ENCODE peak calls at places on chromosomes 4 and X, in ten cellular contexts. One of them, this sample, is unnamed.

GRCh38 chrX:22165732-22166457 is 106.8 kb upstream of the CBLL2 start:
- DNase-seq in CD8-positive, alpha-beta memory T cell: no peak
- DNase-seq in lower lobe of right lung: no peak
- DNase-seq in neuronal stem cell: no peak
- DNase-seq in colonic mucosa: no peak
- DNase-seq in PC-9: no peak
- DNase-seq in GM23248: peak; percentile 28
- DNase-seq in thyroid gland: no peak
- DNase-seq in tibial nerve: no peak
- DNase-seq in transverse colon: no peak
- DNase-seq in this sample: no peak

GRCh38 chrX:50691820-50692219 is 122.2 kb downstream of the SHROOM4 start:
- DNase-seq in CD8-positive, alpha-beta memory T cell: peak; percentile 19
- DNase-seq in lower lobe of right lung: no peak
- DNase-seq in neuronal stem cell: no peak
- DNase-seq in colonic mucosa: peak; percentile 21
- DNase-seq in PC-9: no peak
- DNase-seq in GM23248: peak; percentile 61
- DNase-seq in thyroid gland: no peak
- DNase-seq in tibial nerve: no peak
- DNase-seq in transverse colon: no peak
- DNase-seq in this sample: peak; percentile 28

GRCh38 chr4:74112399-74113090 is 13.6 kb upstream of the CXCL2 start:
- DNase-seq in CD8-positive, alpha-beta memory T cell: no peak
- DNase-seq in lower lobe of right lung: no peak
- DNase-seq in neuronal stem cell: no peak
- DNase-seq in colonic mucosa: no peak
- DNase-seq in PC-9: no peak
- DNase-seq in GM23248: peak; percentile 61
- DNase-seq in thyroid gland: peak; percentile 47
- DNase-seq in tibial nerve: no peak
- DNase-seq in transverse colon: no peak
- DNase-seq in this sample: no peak

GRCh38 chr4:100299441-100299840 is 109.2 kb upstream of the DDIT4L start:
- DNase-seq in CD8-positive, alpha-beta memory T cell: no peak
- DNase-seq in lower lobe of right lung: no peak
- DNase-seq in neuronal stem cell: no peak
- DNase-seq in colonic mucosa: no peak
- DNase-seq in PC-9: no peak
- DNase-seq in GM23248: peak; percentile 48
- DNase-seq in thyroid gland: no peak
- DNase-seq in tibial nerve: no peak
- DNase-seq in transverse colon: no peak
- DNase-seq in this sample: no peak

GRCh38 chr4:37864786-37865185 is 26.1 kb upstream of the TBC1D1 start:
- DNase-seq in CD8-positive, alpha-beta memory T cell: no peak
- DNase-seq in lower lobe of right lung: no peak
- DNase-seq in neuronal stem cell: no peak
- DNase-seq in colonic mucosa: no peak
- DNase-seq in PC-9: no peak
- DNase-seq in GM23248: no peak
- DNase-seq in thyroid gland: no peak
- DNase-seq in tibial nerve: no peak
- DNase-seq in transverse colon: no peak
- DNase-seq in this sample: no peak

GRCh38 chr4:135508006-135508714 is 1306.6 kb upstream of the PABPC4L start:
- DNase-seq in CD8-positive, alpha-beta memory T cell: no peak
- DNase-seq in lower lobe of right lung: no peak
- DNase-seq in neuronal stem cell: no peak
- DNase-seq in colonic mucosa: no peak
- DNase-seq in PC-9: peak; percentile 1
- DNase-seq in GM23248: peak; percentile 2
- DNase-seq in thyroid gland: no peak
- DNase-seq in tibial nerve: no peak
- DNase-seq in transverse colon: no peak
- DNase-seq in this sample: no peak

GRCh38 chr4:140346136-140346535 is 27.3 kb upstream of the SCOC start:
- DNase-seq in CD8-positive, alpha-beta memory T cell: no peak
- DNase-seq in lower lobe of right lung: no peak
- DNase-seq in neuronal stem cell: no peak
- DNase-seq in colonic mucosa: no peak
- DNase-seq in PC-9: no peak
- DNase-seq in GM23248: no peak
- DNase-seq in thyroid gland: no peak
- DNase-seq in tibial nerve: no peak
- DNase-seq in transverse colon: no peak
- DNase-seq in this sample: no peak

GRCh38 chrX:45801554-45801953 is 600.9 kb upstream of the DIPK2B start:
- DNase-seq in CD8-positive, alpha-beta memory T cell: peak; percentile 20
- DNase-seq in lower lobe of right lung: no peak
- DNase-seq in neuronal stem cell: no peak
- DNase-seq in colonic mucosa: no peak
- DNase-seq in PC-9: no peak
- DNase-seq in GM23248: peak; percentile 57
- DNase-seq in thyroid gland: no peak
- DNase-seq in tibial nerve: no peak
- DNase-seq in transverse colon: no peak
- DNase-seq in this sample: no peak

GRCh38 chr4:152304220-152304619 is 231.7 kb downstream of the FBXW7 start:
- DNase-seq in CD8-positive, alpha-beta memory T cell: no peak
- DNase-seq in lower lobe of right lung: no peak
- DNase-seq in neuronal stem cell: no peak
- DNase-seq in colonic mucosa: no peak
- DNase-seq in PC-9: peak; percentile 3
- DNase-seq in GM23248: peak; percentile 57
- DNase-seq in thyroid gland: no peak
- DNase-seq in tibial nerve: no peak
- DNase-seq in transverse colon: no peak
- DNase-seq in this sample: no peak

GRCh38 chr4:1096841-1097240 is 16.5 kb downstream of the RNF212 start:
- DNase-seq in CD8-positive, alpha-beta memory T cell: no peak
- DNase-seq in lower lobe of right lung: no peak
- DNase-seq in neuronal stem cell: no peak
- DNase-seq in colonic mucosa: peak; percentile 5
- DNase-seq in PC-9: no peak
- DNase-seq in GM23248: no peak
- DNase-seq in thyroid gland: no peak
- DNase-seq in tibial nerve: no peak
- DNase-seq in transverse colon: no peak
- DNase-seq in this sample: no peak

GRCh38 chr4:92303621-92304027 is at the start of gene GRID2:
- DNase-seq in CD8-positive, alpha-beta memory T cell: no peak
- DNase-seq in lower lobe of right lung: no peak
- DNase-seq in neuronal stem cell: peak; percentile 38
- DNase-seq in colonic mucosa: no peak
- DNase-seq in PC-9: peak; percentile 6
- DNase-seq in GM23248: peak; percentile 6
- DNase-seq in thyroid gland: peak; percentile 9
- DNase-seq in tibial nerve: no peak
- DNase-seq in transverse colon: no peak
- DNase-seq in this sample: peak; percentile 78

GRCh38 chrX:72461766-72462165 is 110.9 kb downstream of the HDAC8 start:
- DNase-seq in CD8-positive, alpha-beta memory T cell: no peak
- DNase-seq in lower lobe of right lung: no peak
- DNase-seq in neuronal stem cell: no peak
- DNase-seq in colonic mucosa: no peak
- DNase-seq in PC-9: no peak
- DNase-seq in GM23248: no peak
- DNase-seq in thyroid gland: peak; percentile 7
- DNase-seq in tibial nerve: peak; percentile 13
- DNase-seq in transverse colon: no peak
- DNase-seq in this sample: no peak

GRCh38 chrX:117376460-117376859 is 740.1 kb downstream of the KLHL13 start:
- DNase-seq in CD8-positive, alpha-beta memory T cell: no peak
- DNase-seq in lower lobe of right lung: no peak
- DNase-seq in neuronal stem cell: no peak
- DNase-seq in colonic mucosa: no peak
- DNase-seq in PC-9: no peak
- DNase-seq in GM23248: no peak
- DNase-seq in thyroid gland: no peak
- DNase-seq in tibial nerve: no peak
- DNase-seq in transverse colon: no peak
- DNase-seq in this sample: no peak

GRCh38 chr4:60744767-60745166 is 455.4 kb upstream of the ADGRL3 start:
- DNase-seq in CD8-positive, alpha-beta memory T cell: no peak
- DNase-seq in lower lobe of right lung: no peak
- DNase-seq in neuronal stem cell: no peak
- DNase-seq in colonic mucosa: no peak
- DNase-seq in PC-9: no peak
- DNase-seq in GM23248: no peak
- DNase-seq in thyroid gland: no peak
- DNase-seq in tibial nerve: no peak
- DNase-seq in transverse colon: no peak
- DNase-seq in this sample: peak; percentile 5

GRCh38 chr4:119337010-119337409 is 15.1 kb upstream of the FABP2 start:
- DNase-seq in CD8-positive, alpha-beta memory T cell: no peak
- DNase-seq in lower lobe of right lung: no peak
- DNase-seq in neuronal stem cell: no peak
- DNase-seq in colonic mucosa: no peak
- DNase-seq in PC-9: no peak
- DNase-seq in GM23248: no peak
- DNase-seq in thyroid gland: no peak
- DNase-seq in tibial nerve: no peak
- DNase-seq in transverse colon: no peak
- DNase-seq in this sample: no peak
- H3K4me3 ChIP-seq in CD8-positive, alpha-beta memory T cell: no peak overlapping the region
- H3K4me3 ChIP-seq in lower lobe of right lung: no peak overlapping the region
- H3K4me3 ChIP-seq in neuronal stem cell: no peak overlapping the region
- H3K4me3 ChIP-seq in colonic mucosa: no peak overlapping the region
- H3K4me3 ChIP-seq in PC-9: no peak overlapping the region
- H3K4me3 ChIP-seq in GM23248: no peak overlapping the region
- H3K4me3 ChIP-seq in thyroid gland: no peak overlapping the region
- H3K4me3 ChIP-seq in tibial nerve: no peak overlapping the region
- H3K4me3 ChIP-seq in transverse colon: no peak overlapping the region
- H3K4me3 ChIP-seq in this sample: no peak overlapping the region

GRCh38 chrX:23637187-23637586 is 30.1 kb upstream of the PRDX4 start:
- DNase-seq in CD8-positive, alpha-beta memory T cell: no peak
- DNase-seq in lower lobe of right lung: no peak
- DNase-seq in neuronal stem cell: no peak
- DNase-seq in colonic mucosa: no peak
- DNase-seq in PC-9: no peak
- DNase-seq in GM23248: no peak
- DNase-seq in thyroid gland: no peak
- DNase-seq in tibial nerve: no peak
- DNase-seq in transverse colon: no peak
- DNase-seq in this sample: no peak
- H3K27me3 ChIP-seq in CD8-positive, alpha-beta memory T cell: no peaks in the 10 kb centered on the region
- H3K27me3 ChIP-seq in lower lobe of right lung: no peaks in the 10 kb centered on the region
- H3K27me3 ChIP-seq in neuronal stem cell: no peaks in the 10 kb centered on the region
- H3K27me3 ChIP-seq in colonic mucosa: no peaks in the 10 kb centered on the region
- H3K27me3 ChIP-seq in PC-9: no peaks in the 10 kb centered on the region
- H3K27me3 ChIP-seq in GM23248: no peaks in the 10 kb centered on the region
- H3K27me3 ChIP-seq in thyroid gland: no peaks in the 10 kb centered on the region
- H3K27me3 ChIP-seq in tibial nerve: no peaks in the 10 kb centered on the region
- H3K27me3 ChIP-seq in transverse colon: no peaks in the 10 kb centered on the region
- H3K27me3 ChIP-seq in this sample: no peaks in the 10 kb centered on the region

GRCh38 chr4:168868044-168868855 is 141.8 kb downstream of the CBR4 start:
- DNase-seq in CD8-positive, alpha-beta memory T cell: no peak
- DNase-seq in lower lobe of right lung: no peak
- DNase-seq in neuronal stem cell: no peak
- DNase-seq in colonic mucosa: no peak
- DNase-seq in PC-9: no peak
- DNase-seq in GM23248: peak; percentile 86
- DNase-seq in thyroid gland: no peak
- DNase-seq in tibial nerve: no peak
- DNase-seq in transverse colon: no peak
- DNase-seq in this sample: no peak

GRCh38 chr4:168866635-168867034 is 143.4 kb downstream of the CBR4 start:
- DNase-seq in CD8-positive, alpha-beta memory T cell: no peak
- DNase-seq in lower lobe of right lung: no peak
- DNase-seq in neuronal stem cell: no peak
- DNase-seq in colonic mucosa: no peak
- DNase-seq in PC-9: no peak
- DNase-seq in GM23248: no peak
- DNase-seq in thyroid gland: no peak
- DNase-seq in tibial nerve: no peak
- DNase-seq in transverse colon: no peak
- DNase-seq in this sample: no peak

GRCh38 chr4:168871686-168872085 is 138.4 kb downstream of the CBR4 start:
- DNase-seq in CD8-positive, alpha-beta memory T cell: no peak
- DNase-seq in lower lobe of right lung: no peak
- DNase-seq in neuronal stem cell: no peak
- DNase-seq in colonic mucosa: no peak
- DNase-seq in PC-9: no peak
- DNase-seq in GM23248: peak; percentile 41
- DNase-seq in thyroid gland: no peak
- DNase-seq in tibial nerve: no peak
- DNase-seq in transverse colon: no peak
- DNase-seq in this sample: no peak

GRCh38 chr4:168867128-168867527 is 142.9 kb downstream of the CBR4 start:
- DNase-seq in CD8-positive, alpha-beta memory T cell: no peak
- DNase-seq in lower lobe of right lung: no peak
- DNase-seq in neuronal stem cell: no peak
- DNase-seq in colonic mucosa: no peak
- DNase-seq in PC-9: no peak
- DNase-seq in GM23248: peak; percentile 36
- DNase-seq in thyroid gland: no peak
- DNase-seq in tibial nerve: no peak
- DNase-seq in transverse colon: no peak
- DNase-seq in this sample: no peak

DNA sequence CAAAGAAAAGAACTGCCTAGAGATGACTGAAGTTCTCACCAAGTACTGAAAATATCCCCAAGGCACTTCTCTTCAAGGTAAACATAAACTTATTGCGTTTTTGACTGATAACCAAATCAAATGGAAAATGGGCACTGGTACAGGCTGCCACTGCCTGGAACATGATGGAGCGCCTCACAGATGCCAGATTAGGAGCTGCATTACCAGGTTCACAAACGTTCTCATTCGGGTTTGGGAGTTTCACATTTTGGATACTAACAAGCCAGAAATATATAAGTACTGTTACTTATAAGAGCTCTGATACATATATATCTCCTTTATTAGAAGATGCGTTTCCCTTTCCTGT is 141.2 kb downstream of the CBR4 start:
- DNase-seq in CD8-positive, alpha-beta memory T cell: no peak
- DNase-seq in lower lobe of right lung: no peak
- DNase-seq in neuronal stem cell: no peak
- DNase-seq in colonic mucosa: no peak
- DNase-seq in PC-9: no peak
- DNase-seq in GM23248: no peak
- DNase-seq in thyroid gland: no peak
- DNase-seq in tibial nerve: no peak
- DNase-seq in transverse colon: no peak
- DNase-seq in this sample: no peak
- H3K36me3 ChIP-seq in CD8-positive, alpha-beta memory T cell: no peaks in the 10 kb centered on the region
- H3K36me3 ChIP-seq in lower lobe of right lung: no peaks in the 10 kb centered on the region
- H3K36me3 ChIP-seq in neuronal stem cell: peaks cover 38% of the 10 kb centered on the region
- H3K36me3 ChIP-seq in colonic mucosa: no peaks in the 10 kb centered on the region
- H3K36me3 ChIP-seq in PC-9: no peaks in the 10 kb centered on the region
- H3K36me3 ChIP-seq in GM23248: no peaks in the 10 kb centered on the region
- H3K36me3 ChIP-seq in thyroid gland: no peaks in the 10 kb centered on the region
- H3K36me3 ChIP-seq in tibial nerve: no peaks in the 10 kb centered on the region
- H3K36me3 ChIP-seq in transverse colon: no peaks in the 10 kb centered on the region
- H3K36me3 ChIP-seq in this sample: no peaks in the 10 kb centered on the region

DNA sequence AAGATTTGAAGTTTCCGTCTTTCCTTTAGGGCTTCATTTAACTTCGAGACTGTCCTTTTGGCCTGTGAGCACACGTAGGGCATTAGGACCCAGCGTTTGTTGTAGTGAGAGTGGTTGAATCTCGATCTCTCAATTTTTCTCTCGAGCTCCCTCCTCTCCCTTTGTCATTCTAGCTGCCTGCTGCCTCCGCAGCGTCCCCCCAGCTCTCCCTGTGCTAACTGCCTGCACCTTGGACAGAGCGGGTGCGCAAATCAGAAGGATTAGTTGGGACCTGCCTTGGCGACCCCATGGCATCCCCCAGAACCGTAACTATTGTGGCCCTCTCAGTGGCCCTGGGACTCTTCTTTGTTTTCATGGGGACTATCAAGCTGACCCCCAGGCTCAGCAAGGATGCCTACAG is at the start of gene TMEM35A:
- DNase-seq in CD8-positive, alpha-beta memory T cell: no peak
- DNase-seq in lower lobe of right lung: no peak
- DNase-seq in neuronal stem cell: no peak
- DNase-seq in colonic mucosa: peak; percentile 21
- DNase-seq in PC-9: no peak
- DNase-seq in GM23248: peak; percentile 46
- DNase-seq in thyroid gland: no peak
- DNase-seq in tibial nerve: no peak
- DNase-seq in transverse colon: peak; percentile 8
- DNase-seq in this sample: peak; percentile 36
- H3K4me3 ChIP-seq in CD8-positive, alpha-beta memory T cell: no peak within 1 kb of the TSS
- H3K4me3 ChIP-seq in lower lobe of right lung: peak within 1 kb of the TSS; percentile 46
- H3K4me3 ChIP-seq in neuronal stem cell: peak within 1 kb of the TSS; percentile 66
- H3K4me3 ChIP-seq in colonic mucosa: peak within 1 kb of the TSS; percentile 34
- H3K4me3 ChIP-seq in PC-9: no peak within 1 kb of the TSS
- H3K4me3 ChIP-seq in GM23248: peak within 1 kb of the TSS; percentile 62
- H3K4me3 ChIP-seq in thyroid gland: peak within 1 kb of the TSS; percentile 9
- H3K4me3 ChIP-seq in tibial nerve: no peak within 1 kb of the TSS
- H3K4me3 ChIP-seq in transverse colon: peak within 1 kb of the TSS; percentile 33
- H3K4me3 ChIP-seq in this sample: peak within 1 kb of the TSS; percentile 55

This sample was measured in H7.